ENCODE peak calls at places on chromosomes 7 and 10, in six cellular contexts. One of them, this sample, is unnamed.

GRCh38 chr10:67175354-67175753 is 249.5 kb downstream of the LRRTM3 start:
- DNase-seq in retinal pigment epithelial cell: no peak
- DNase-seq in choroid plexus epithelial cell: no peak
- DNase-seq in brain microvascular endothelial cell: no peak
- DNase-seq in body of pancreas: no peak
- DNase-seq in kidney: no peak
- DNase-seq in this sample: no peak

GRCh38 chr7:107978815-107979408 is 24.0 kb downstream of the LAMB1 start:
- DNase-seq in retinal pigment epithelial cell: no peak
- DNase-seq in choroid plexus epithelial cell: peak; percentile 86
- DNase-seq in brain microvascular endothelial cell: no peak
- DNase-seq in body of pancreas: no peak
- DNase-seq in kidney: no peak
- DNase-seq in this sample: no peak

GRCh38 chr10:120824864-120825263 is 26.3 kb upstream of the WDR11 start:
- DNase-seq in retinal pigment epithelial cell: no peak
- DNase-seq in choroid plexus epithelial cell: peak; percentile 35
- DNase-seq in brain microvascular endothelial cell: no peak
- DNase-seq in body of pancreas: peak; percentile 11
- DNase-seq in kidney: no peak
- DNase-seq in this sample: peak; percentile 34

GRCh38 chr10:132319853-132320669 is 11.9 kb upstream of the LRRC27 start:
- DNase-seq in retinal pigment epithelial cell: no peak
- DNase-seq in choroid plexus epithelial cell: peak; percentile 87
- DNase-seq in brain microvascular endothelial cell: peak; percentile 87
- DNase-seq in body of pancreas: peak; percentile 25
- DNase-seq in kidney: no peak
- DNase-seq in this sample: peak; percentile 87

GRCh38 chr10:79321951-79322350 is 25.3 kb upstream of the PPIF start:
- DNase-seq in retinal pigment epithelial cell: no peak
- DNase-seq in choroid plexus epithelial cell: no peak
- DNase-seq in brain microvascular endothelial cell: no peak
- DNase-seq in body of pancreas: no peak
- DNase-seq in kidney: no peak
- DNase-seq in this sample: peak; percentile 67

GRCh38 chr10:110651044-110651958 is 7.2 kb downstream of the RBM20 start:
- DNase-seq in retinal pigment epithelial cell: no peak
- DNase-seq in choroid plexus epithelial cell: peak; percentile 87
- DNase-seq in brain microvascular endothelial cell: peak; percentile 92
- DNase-seq in body of pancreas: no peak
- DNase-seq in kidney: no peak
- DNase-seq in this sample: no peak

GRCh38 chr10:53749439-53749838 is 976.9 kb upstream of the MBL2 start:
- DNase-seq in retinal pigment epithelial cell: no peak
- DNase-seq in choroid plexus epithelial cell: no peak
- DNase-seq in brain microvascular endothelial cell: no peak
- DNase-seq in body of pancreas: no peak
- DNase-seq in kidney: no peak
- DNase-seq in this sample: no peak

GRCh38 chr10:84075226-84076046 is 63.9 kb upstream of the GHITM start:
- DNase-seq in retinal pigment epithelial cell: no peak
- DNase-seq in choroid plexus epithelial cell: no peak
- DNase-seq in brain microvascular endothelial cell: no peak
- DNase-seq in body of pancreas: peak; percentile 11
- DNase-seq in kidney: no peak
- DNase-seq in this sample: no peak

GRCh38 chr10:30093303-30093967 is 34.0 kb upstream of the JCAD start:
- DNase-seq in retinal pigment epithelial cell: no peak
- DNase-seq in choroid plexus epithelial cell: no peak
- DNase-seq in brain microvascular endothelial cell: no peak
- DNase-seq in body of pancreas: no peak
- DNase-seq in kidney: no peak
- DNase-seq in this sample: no peak

GRCh38 chr7:24323961-24324480 is 40.0 kb downstream of the NPY start:
- DNase-seq in retinal pigment epithelial cell: no peak
- DNase-seq in choroid plexus epithelial cell: no peak
- DNase-seq in brain microvascular endothelial cell: no peak
- DNase-seq in body of pancreas: no peak
- DNase-seq in kidney: no peak
- DNase-seq in this sample: no peak

GRCh38 chr10:31864834-31865518 is 63.7 kb downstream of the ARHGAP12 start:
- DNase-seq in retinal pigment epithelial cell: no peak
- DNase-seq in choroid plexus epithelial cell: peak; percentile 45
- DNase-seq in brain microvascular endothelial cell: peak; percentile 12
- DNase-seq in body of pancreas: no peak
- DNase-seq in kidney: no peak
- DNase-seq in this sample: no peak

GRCh38 chr10:29377333-29377961 is 88.6 kb downstream of the LYZL1 start:
- DNase-seq in retinal pigment epithelial cell: no peak
- DNase-seq in choroid plexus epithelial cell: peak; percentile 62
- DNase-seq in brain microvascular endothelial cell: peak; percentile 22
- DNase-seq in body of pancreas: peak; percentile 22
- DNase-seq in kidney: no peak
- DNase-seq in this sample: peak; percentile 38

GRCh38 chr10:62373995-62374861 is at the start of gene ZNF365:
- DNase-seq in retinal pigment epithelial cell: peak; percentile 27
- DNase-seq in choroid plexus epithelial cell: peak; percentile 27
- DNase-seq in brain microvascular endothelial cell: peak; percentile 18
- DNase-seq in body of pancreas: peak; percentile 14
- DNase-seq in kidney: peak; percentile 78
- DNase-seq in this sample: peak; percentile 54

GRCh38 chr10:124292911-124293640 is 125.6 kb downstream of the OAT start:
- DNase-seq in retinal pigment epithelial cell: no peak
- DNase-seq in choroid plexus epithelial cell: peak; percentile 13
- DNase-seq in brain microvascular endothelial cell: peak; percentile 44
- DNase-seq in body of pancreas: no peak
- DNase-seq in kidney: no peak
- DNase-seq in this sample: no peak

GRCh38 chr7:100444311-100445278 is 8.3 kb upstream of the PPP1R35 start:
- DNase-seq in retinal pigment epithelial cell: no peak
- DNase-seq in choroid plexus epithelial cell: peak; percentile 61
- DNase-seq in brain microvascular endothelial cell: peak; percentile 38
- DNase-seq in body of pancreas: no peak
- DNase-seq in kidney: peak; percentile 69
- DNase-seq in this sample: no peak

GRCh38 chr7:66326501-66327180 is 121.5 kb downstream of the TPST1 start:
- DNase-seq in retinal pigment epithelial cell: no peak
- DNase-seq in choroid plexus epithelial cell: peak; percentile 96
- DNase-seq in brain microvascular endothelial cell: peak; percentile 87
- DNase-seq in body of pancreas: no peak
- DNase-seq in kidney: no peak
- DNase-seq in this sample: no peak

GRCh38 chr10:12588091-12588850 is 238.9 kb downstream of the CAMK1D start:
- DNase-seq in retinal pigment epithelial cell: no peak
- DNase-seq in choroid plexus epithelial cell: no peak
- DNase-seq in brain microvascular endothelial cell: no peak
- DNase-seq in body of pancreas: no peak
- DNase-seq in kidney: no peak
- DNase-seq in this sample: peak; percentile 90

GRCh38 chr7:64868469-64868868 is 34.6 kb upstream of the ZNF273 start:
- DNase-seq in retinal pigment epithelial cell: no peak
- DNase-seq in choroid plexus epithelial cell: no peak
- DNase-seq in brain microvascular endothelial cell: no peak
- DNase-seq in body of pancreas: no peak
- DNase-seq in kidney: no peak
- DNase-seq in this sample: no peak

GRCh38 chr10:120562956-120563355 is 105.9 kb downstream of the PLPP4 start:
- DNase-seq in retinal pigment epithelial cell: no peak
- DNase-seq in choroid plexus epithelial cell: no peak
- DNase-seq in brain microvascular endothelial cell: no peak
- DNase-seq in body of pancreas: no peak
- DNase-seq in kidney: no peak
- DNase-seq in this sample: no peak

GRCh38 chr10:119655566-119656001 is 4.4 kb downstream of the BAG3 start:
- DNase-seq in retinal pigment epithelial cell: no peak
- DNase-seq in choroid plexus epithelial cell: peak; percentile 84
- DNase-seq in brain microvascular endothelial cell: peak; percentile 84
- DNase-seq in body of pancreas: peak; percentile 36
- DNase-seq in kidney: peak; percentile 67
- DNase-seq in this sample: peak; percentile 69

GRCh38 chr7:114979388-114979787 is 57.5 kb downstream of the MDFIC start:
- DNase-seq in retinal pigment epithelial cell: no peak
- DNase-seq in choroid plexus epithelial cell: peak; percentile 92
- DNase-seq in brain microvascular endothelial cell: peak; percentile 37
- DNase-seq in body of pancreas: peak; percentile 83
- DNase-seq in kidney: no peak
- DNase-seq in this sample: peak; percentile 66

GRCh38 chr7:4709187-4709586 is 27.1 kb downstream of the FOXK1 start:
- DNase-seq in retinal pigment epithelial cell: no peak
- DNase-seq in choroid plexus epithelial cell: no peak
- DNase-seq in brain microvascular endothelial cell: no peak
- DNase-seq in body of pancreas: no peak
- DNase-seq in kidney: no peak
- DNase-seq in this sample: no peak

GRCh38 chr10:4883079-4883739 is 57.2 kb downstream of the AKR1E2 start:
- DNase-seq in retinal pigment epithelial cell: no peak
- DNase-seq in choroid plexus epithelial cell: peak; percentile 72
- DNase-seq in brain microvascular endothelial cell: no peak
- DNase-seq in body of pancreas: peak; percentile 9
- DNase-seq in kidney: no peak
- DNase-seq in this sample: peak; percentile 91

GRCh38 chr7:95632609-95633008 is 36.3 kb upstream of the PDK4 start:
- DNase-seq in retinal pigment epithelial cell: no peak
- DNase-seq in choroid plexus epithelial cell: peak; percentile 45
- DNase-seq in brain microvascular endothelial cell: peak; percentile 67
- DNase-seq in body of pancreas: no peak
- DNase-seq in kidney: no peak
- DNase-seq in this sample: no peak

DNA sequence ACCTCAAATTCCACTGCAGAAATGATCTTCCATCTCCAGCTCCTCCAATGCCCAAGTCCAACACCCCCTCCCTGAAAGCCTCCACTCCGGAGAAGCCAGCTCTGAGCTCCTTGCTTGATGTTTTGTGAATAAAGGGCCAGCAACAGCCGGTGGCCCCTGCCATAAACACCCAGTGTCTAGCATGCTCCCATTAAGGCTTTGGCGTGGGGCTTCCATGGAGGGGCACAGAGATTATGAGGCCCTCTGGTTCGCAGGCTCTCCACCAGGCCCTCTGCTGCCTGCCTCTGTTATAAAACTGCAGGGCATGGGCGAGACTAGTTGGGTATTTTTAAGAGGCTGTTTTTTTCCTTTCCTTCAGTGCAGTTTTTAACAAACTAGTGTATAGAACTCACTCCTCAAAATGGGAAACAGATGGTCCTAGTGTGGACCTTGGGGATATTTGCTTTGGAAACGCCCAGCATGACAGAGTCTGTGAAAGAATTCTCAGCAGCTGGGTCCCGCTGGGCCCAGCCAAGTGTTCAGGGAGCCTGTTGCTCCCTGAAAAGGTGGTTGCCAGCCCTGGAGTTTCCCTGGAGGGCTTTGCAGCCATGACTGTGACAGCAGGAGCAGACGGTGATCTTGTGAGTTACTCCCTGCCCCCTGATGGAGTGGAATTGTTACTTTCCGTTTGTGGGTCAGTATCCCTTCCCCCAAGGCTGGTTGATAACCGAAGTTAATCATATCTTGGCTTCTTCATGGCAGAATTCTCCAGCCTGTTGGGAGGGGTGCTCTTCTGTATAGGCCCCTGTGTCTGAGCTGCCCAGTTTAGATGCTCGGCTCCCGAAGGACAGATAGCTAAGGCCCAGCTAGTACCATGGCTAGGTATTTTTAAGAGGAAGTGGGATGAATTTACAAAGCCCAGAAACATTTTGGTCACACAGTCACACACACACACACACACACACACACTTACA is 278.7 kb upstream of the HABP2 start:
- DNase-seq in retinal pigment epithelial cell: no peak
- DNase-seq in choroid plexus epithelial cell: no peak
- DNase-seq in brain microvascular endothelial cell: no peak
- DNase-seq in body of pancreas: no peak
- DNase-seq in kidney: no peak
- DNase-seq in this sample: no peak
- H3K4me3 ChIP-seq in retinal pigment epithelial cell: no peak overlapping the region
- H3K4me3 ChIP-seq in choroid plexus epithelial cell: no peak overlapping the region
- H3K4me3 ChIP-seq in brain microvascular endothelial cell: no peak overlapping the region
- H3K4me3 ChIP-seq in body of pancreas: no peak overlapping the region
- H3K4me3 ChIP-seq in kidney: no peak overlapping the region
- H3K4me3 ChIP-seq in this sample: no peak overlapping the region

GRCh38 chr7:154794147-154794780 is 208.7 kb downstream of the PAXIP1 start:
- DNase-seq in retinal pigment epithelial cell: no peak
- DNase-seq in choroid plexus epithelial cell: no peak
- DNase-seq in brain microvascular endothelial cell: no peak
- DNase-seq in body of pancreas: no peak
- DNase-seq in kidney: peak; percentile 75
- DNase-seq in this sample: no peak

GRCh38 chr7:154792436-154793055 is 210.4 kb downstream of the PAXIP1 start:
- DNase-seq in retinal pigment epithelial cell: no peak
- DNase-seq in choroid plexus epithelial cell: no peak
- DNase-seq in brain microvascular endothelial cell: no peak
- DNase-seq in body of pancreas: no peak
- DNase-seq in kidney: no peak
- DNase-seq in this sample: no peak

GRCh38 chr7:154785898-154786297 is 217.0 kb downstream of the PAXIP1 start:
- DNase-seq in retinal pigment epithelial cell: no peak
- DNase-seq in choroid plexus epithelial cell: no peak
- DNase-seq in brain microvascular endothelial cell: no peak
- DNase-seq in body of pancreas: no peak
- DNase-seq in kidney: no peak
- DNase-seq in this sample: no peak

GRCh38 chr7:154791611-154792010 is 211.3 kb downstream of the PAXIP1 start:
- DNase-seq in retinal pigment epithelial cell: no peak
- DNase-seq in choroid plexus epithelial cell: no peak
- DNase-seq in brain microvascular endothelial cell: no peak
- DNase-seq in body of pancreas: no peak
- DNase-seq in kidney: no peak
- DNase-seq in this sample: no peak

GRCh38 chr7:154789404-154789803 is 213.5 kb downstream of the PAXIP1 start:
- DNase-seq in retinal pigment epithelial cell: no peak
- DNase-seq in choroid plexus epithelial cell: no peak
- DNase-seq in brain microvascular endothelial cell: no peak
- DNase-seq in body of pancreas: no peak
- DNase-seq in kidney: no peak
- DNase-seq in this sample: no peak
- TF ChIP-seq CTCF in retinal pigment epithelial cell: no peak
- TF ChIP-seq CTCF in choroid plexus epithelial cell: no peak
- TF ChIP-seq CTCF in brain microvascular endothelial cell: no peak
- TF ChIP-seq CTCF in body of pancreas: no peak
- TF ChIP-seq CTCF in kidney: peak; percentile 6
- TF ChIP-seq CTCF in this sample: no peak

GRCh38 chr7:157041514-157042277 is 31.2 kb upstream of the MNX1 start:
- DNase-seq in retinal pigment epithelial cell: no peak
- DNase-seq in choroid plexus epithelial cell: no peak
- DNase-seq in brain microvascular endothelial cell: no peak
- DNase-seq in body of pancreas: no peak
- DNase-seq in kidney: no peak
- DNase-seq in this sample: no peak
- H3K4me3 ChIP-seq in retinal pigment epithelial cell: no peak overlapping the region
- H3K4me3 ChIP-seq in choroid plexus epithelial cell: no peak overlapping the region
- H3K4me3 ChIP-seq in brain microvascular endothelial cell: no peak overlapping the region
- H3K4me3 ChIP-seq in body of pancreas: no peak overlapping the region
- H3K4me3 ChIP-seq in kidney: no peak overlapping the region
- H3K4me3 ChIP-seq in this sample: no peak overlapping the region

DNA sequence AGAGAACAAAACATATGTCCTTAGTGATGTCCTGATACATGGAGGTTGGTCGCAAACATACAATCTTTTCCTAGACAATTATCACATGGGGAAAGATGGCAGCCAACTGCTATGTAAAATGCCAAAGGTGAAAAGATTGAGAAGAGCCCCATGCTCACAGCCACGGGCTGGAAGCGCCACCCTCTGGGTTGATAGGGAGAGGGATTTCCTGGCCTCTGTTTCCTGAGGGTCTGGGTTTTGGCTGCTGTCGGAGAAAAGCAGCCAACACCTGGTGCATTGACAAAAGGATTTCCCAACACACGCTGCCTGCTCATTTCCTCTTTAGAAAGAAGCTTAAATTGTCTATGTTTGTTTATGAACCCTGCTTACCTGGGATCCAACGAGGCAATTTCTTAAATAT is 43.8 kb downstream of the ITIH5 start:
- DNase-seq in retinal pigment epithelial cell: no peak
- DNase-seq in choroid plexus epithelial cell: no peak
- DNase-seq in brain microvascular endothelial cell: no peak
- DNase-seq in body of pancreas: no peak
- DNase-seq in kidney: no peak
- DNase-seq in this sample: no peak
- TF ChIP-seq CTCF in retinal pigment epithelial cell: no peak
- TF ChIP-seq CTCF in choroid plexus epithelial cell: no peak
- TF ChIP-seq CTCF in brain microvascular endothelial cell: no peak
- TF ChIP-seq CTCF in body of pancreas: no peak
- TF ChIP-seq CTCF in kidney: peak; percentile 19
- TF ChIP-seq CTCF in this sample: no peak

This sample was measured in epithelial cell of esophagus.